ENCODE peak calls at places on chromosomes 13 and 19, in five cellular contexts. I is kidney epithelial cell, L is cardiac muscle cell, N is fibroblast of lung, T is WTC11. Y is an unnamed sample.

GRCh38 chr19:54023191-54023590 is 31.8 kb downstream of the CACNG6 start:
- DNase-seq in I (no peak), L (no peak), N (no peak), T (no peak), Y (no peak)

GRCh38 chr13:111227405-111227804 is 93.0 kb upstream of the TEX29 start:
- DNase-seq in I (no peak), L (no peak), N (peak), T (no peak), Y (no peak)

GRCh38 chr13:92739306-92739818 is 487.2 kb upstream of the GPC6 start:
- DNase-seq in I (no peak), L (no peak), N (peak), T (no peak), Y (no peak)

GRCh38 chr19:38559428-38560401 is 58.0 kb downstream of the MAP4K1 start:
- DNase-seq in I (peak), L (no peak), N (no peak), T (no peak), Y (peak)

GRCh38 chr19:45767410-45767880 is 1.6 kb downstream of the SIX5 start:
- DNase-seq in I (no peak), L (peak), N (peak), T (peak), Y (no peak)

GRCh38 chr13:20492641-20493040 is 33.0 kb downstream of the CRYL1 start:
- DNase-seq in I (no peak), L (peak), N (peak), T (peak), Y (peak)

GRCh38 chr13:32947886-32948285 is 68.3 kb upstream of the KL start:
- DNase-seq in I (no peak), L (no peak), N (no peak), T (no peak), Y (no peak)

GRCh38 chr19:16067205-16067938 is 8.9 kb upstream of the TPM4 start:
- DNase-seq in I (no peak), L (no peak), N (peak), T (no peak), Y (no peak)

GRCh38 chr13:68076046-68076445 is 845.9 kb upstream of the PCDH9 start:
- DNase-seq in I (no peak), L (no peak), N (no peak), T (no peak), Y (no peak)

GRCh38 chr19:44848036-44848804 is 2.1 kb downstream of the NECTIN2 start:
- DNase-seq in I (peak), L (peak), N (peak), T (peak), Y (peak)

GRCh38 chr19:7516281-7516862 is 469 bp downstream of the ZNF358 start:
- DNase-seq in I (no peak), L (peak), N (no peak), T (no peak), Y (no peak)

GRCh38 chr13:73945871-73946270 is 188.3 kb downstream of the KLF12 start:
- DNase-seq in I (no peak), L (peak), N (no peak), T (no peak), Y (no peak)

GRCh38 chr19:6273701-6274601 is 5.8 kb downstream of the MLLT1 start:
- DNase-seq in I (peak), L (no peak), N (peak), T (no peak), Y (no peak)

GRCh38 chr13:97100821-97101220 is 106.5 kb upstream of the OXGR1 start:
- DNase-seq in I (no peak), L (no peak), N (no peak), T (no peak), Y (no peak)

GRCh38 chr13:97030705-97031452 is 36.6 kb upstream of the OXGR1 start:
- DNase-seq in I (no peak), L (peak), N (peak), T (no peak), Y (peak)

GRCh38 chr19:47322048-47322447 is 9.9 kb upstream of the C5AR2 start:
- DNase-seq in I (no peak), L (no peak), N (no peak), T (no peak), Y (no peak)

GRCh38 chr19:29694669-29695627 is 20.1 kb downstream of the C19orf12 start:
- DNase-seq in I (no peak), L (peak), N (peak), T (peak), Y (peak)

GRCh38 chr13:104641309-104641708 is 1575.1 kb upstream of the SLC10A2 start:
- DNase-seq in I (no peak), L (no peak), N (peak), T (no peak), Y (no peak)

GRCh38 chr13:101205408-101205807 is 210.9 kb downstream of the NALCN start:
- DNase-seq in I (no peak), L (no peak), N (no peak), T (no peak), Y (no peak)

GRCh38 chr13:46812398-46812797 is 15.4 kb upstream of the ESD start:
- DNase-seq in I (no peak), L (no peak), N (no peak), T (no peak), Y (no peak)

GRCh38 chr19:15418112-15418587 is 638 bp downstream of the AKAP8L start:
- DNase-seq in I (no peak), L (no peak), N (peak), T (no peak), Y (no peak)

GRCh38 chr19:21197589-21198295 is 55.9 kb downstream of the ZNF431 start:
- DNase-seq in I (no peak), L (no peak), N (no peak), T (no peak), Y (no peak)

DNA sequence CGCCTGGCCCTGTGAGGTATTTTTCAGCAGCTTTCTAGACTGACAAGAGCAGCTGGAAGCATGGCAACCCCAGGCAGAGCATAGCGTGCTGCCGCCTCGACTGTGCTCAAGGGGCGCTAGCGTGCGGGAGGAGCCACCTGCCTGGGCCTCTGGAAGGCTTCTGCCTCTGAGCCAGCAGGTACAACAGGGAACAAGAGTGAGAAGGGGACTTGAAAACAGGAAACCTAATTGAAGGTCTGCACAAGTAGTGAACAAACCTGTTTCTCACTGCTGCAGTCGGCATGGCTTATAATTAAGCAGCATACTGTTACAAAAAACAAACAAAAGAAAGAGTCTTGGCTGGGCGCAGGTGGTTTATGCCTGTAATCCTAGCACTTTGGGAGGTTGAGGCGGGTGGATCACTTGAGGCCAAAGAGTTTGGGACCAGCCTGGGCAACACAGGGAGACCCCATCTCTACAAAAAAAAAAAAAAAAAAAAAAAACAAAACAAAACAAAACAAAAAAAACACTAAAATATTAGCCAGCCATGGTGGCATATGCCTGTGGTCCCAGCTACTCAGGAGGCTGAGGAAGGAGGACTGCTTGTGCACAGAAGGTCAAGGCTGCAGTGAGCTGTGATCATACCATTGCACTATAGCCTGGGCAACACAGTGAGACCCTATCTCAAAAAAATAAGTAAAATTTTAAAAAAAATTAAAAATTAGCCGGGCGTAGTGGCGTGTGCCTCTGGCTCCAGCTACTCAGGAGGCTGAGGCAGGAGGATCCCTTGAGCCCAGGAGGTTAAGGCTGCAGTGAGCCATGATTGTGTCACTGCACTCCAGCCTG is 12.6 kb upstream of the GARRE1 start:
- DNase-seq in I (no peak), L (peak), N (no peak), T (peak), Y (no peak)
- TF ChIP-seq CTCF in I (peak), L (peak), N (no peak), T (peak), Y (peak)

DNA sequence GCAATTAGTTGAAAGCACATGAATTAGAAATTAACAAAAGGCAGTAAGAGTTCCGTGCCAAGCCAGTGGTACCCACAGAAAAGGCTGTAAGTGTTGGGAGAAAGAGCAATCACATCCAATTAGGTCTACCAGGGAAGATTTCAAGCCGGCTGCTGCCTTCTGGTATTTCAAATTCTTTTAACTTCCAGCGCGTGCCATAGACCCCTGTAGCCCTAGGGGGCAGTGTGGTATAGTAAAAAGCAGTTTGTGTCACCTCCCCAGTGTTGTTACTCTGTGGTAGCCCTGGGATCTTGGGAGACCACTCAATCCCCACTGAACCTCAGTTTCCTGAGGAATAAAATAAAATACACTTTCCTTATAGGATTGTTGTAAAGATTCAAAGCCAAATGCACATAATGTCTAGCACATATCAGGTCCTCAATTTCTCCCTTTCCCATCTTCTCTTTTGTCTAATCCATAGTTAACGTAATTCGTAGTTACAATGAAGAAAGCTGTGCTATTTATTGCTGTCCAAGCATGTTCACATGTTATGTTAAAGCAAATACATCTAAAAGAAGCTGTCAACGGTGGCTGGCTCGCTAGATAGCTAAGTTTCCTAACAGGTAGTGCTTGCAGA is 230.2 kb downstream of the TDRD3 start:
- DNase-seq in I (no peak), L (peak), N (peak), T (peak), Y (peak)
- TF ChIP-seq CTCF in I (peak), L (peak), N (peak), T (peak), Y (peak)

GRCh38 chr13:94196426-94196825 is 283.1 kb downstream of the DCT start:
- DNase-seq in I (no peak), L (peak), N (peak), T (no peak), Y (no peak)

GRCh38 chr13:94195715-94196114 is 283.8 kb downstream of the DCT start:
- DNase-seq in I (peak), L (peak), N (peak), T (no peak), Y (no peak)

GRCh38 chr13:94188173-94188869 is 291.2 kb downstream of the DCT start:
- DNase-seq in I (no peak), L (no peak), N (no peak), T (no peak), Y (no peak)

GRCh38 chr13:94192576-94192975 is 286.9 kb downstream of the DCT start:
- DNase-seq in I (no peak), L (peak), N (peak), T (peak), Y (no peak)
- TF ChIP-seq CTCF in I (peak), L (peak), N (peak), T (peak), Y (peak)

GRCh38 chr19:12801466-12802266 is at the start of the genes PRDX2 and THSD8:
- DNase-seq in I (no peak), L (peak), N (peak), T (peak), Y (peak)

GRCh38 chr19:12800873-12801465 is 631 bp downstream of the PRDX2 start:
- DNase-seq in I (no peak), L (peak), N (no peak), T (peak), Y (no peak)

GRCh38 chr19:12802267-12803106 is 618 bp downstream of the THSD8 start:
- DNase-seq in I (no peak), L (no peak), N (no peak), T (no peak), Y (no peak)

GRCh38 chr19:12804051-12804450 is 2.2 kb downstream of the THSD8 start:
- DNase-seq in I (no peak), L (no peak), N (no peak), T (no peak), Y (no peak)

DNA sequence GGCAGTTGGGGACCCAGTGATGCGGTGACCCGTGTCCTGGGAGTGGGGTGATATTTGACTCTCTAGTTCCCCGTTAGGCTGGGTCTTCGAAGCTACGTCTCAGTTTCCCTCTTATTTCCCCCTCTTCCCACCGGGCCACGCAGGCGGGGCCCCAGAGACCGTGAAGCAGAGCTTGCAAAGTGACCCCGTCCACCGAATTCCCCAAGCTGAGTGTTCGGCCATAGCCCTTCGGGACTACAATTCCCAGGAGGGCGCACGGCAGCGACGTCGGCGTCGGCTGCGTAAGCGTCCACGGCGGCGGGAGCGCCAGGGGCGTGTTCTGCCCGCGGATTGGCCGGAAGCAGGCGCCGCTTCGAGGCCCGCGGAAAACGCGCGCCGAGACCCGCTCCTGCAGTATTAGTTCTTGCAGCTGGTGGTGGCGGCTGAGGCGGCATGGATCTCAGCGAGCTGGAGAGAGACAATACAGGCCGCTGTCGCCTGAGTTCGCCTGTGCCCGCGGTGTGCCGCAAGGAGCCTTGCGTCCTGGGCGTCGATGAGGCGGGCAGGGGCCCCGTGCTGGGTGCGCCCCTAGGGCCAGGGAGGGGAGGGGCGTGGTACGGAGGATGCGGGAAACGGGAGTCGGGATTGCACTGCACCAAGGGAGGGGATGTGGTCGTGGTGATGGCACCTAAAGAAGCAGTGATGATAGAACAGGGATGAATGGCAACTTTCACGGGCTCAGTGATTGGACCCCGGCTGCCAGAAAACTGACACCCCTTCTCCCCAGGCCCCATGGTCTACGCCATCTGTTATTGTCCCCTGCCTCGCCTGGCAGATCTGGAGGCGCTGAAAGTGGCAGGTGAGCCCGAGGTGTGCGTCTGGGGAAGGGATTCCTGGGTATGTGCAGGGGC is at the start of gene RNASEH2A:
- DNase-seq in I (peak), L (peak), N (peak), T (peak), Y (peak)
- TF ChIP-seq CTCF in I (no peak), L (no peak), N (no peak), T (no peak), Y (no peak)

DNA sequence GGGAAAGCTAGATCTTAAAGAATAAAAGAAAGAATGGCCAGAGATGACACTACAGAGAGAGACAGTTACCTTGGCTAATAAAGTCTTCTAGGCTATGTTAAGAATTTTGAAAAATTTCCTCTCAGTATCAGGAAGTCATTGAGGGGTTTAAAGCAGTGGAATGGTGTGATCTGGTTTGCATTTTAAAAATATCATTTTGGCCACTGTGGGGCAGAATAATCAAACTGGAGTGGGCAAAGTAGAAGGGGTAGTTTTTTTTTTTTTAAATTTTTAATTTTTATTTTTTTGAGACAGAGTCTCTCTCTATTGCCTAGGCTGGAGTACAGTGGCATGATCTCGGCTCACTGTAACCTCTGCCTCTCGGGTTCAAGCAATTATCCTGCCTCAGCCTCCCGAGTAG is 4.4 kb upstream of the CNMD start:
- DNase-seq in I (no peak), L (no peak), N (no peak), T (no peak), Y (no peak)
- TF ChIP-seq CTCF in I (no peak), L (no peak), N (no peak), T (no peak), Y (no peak)

GRCh38 chr13:113275387-113275786 is 21.7 kb upstream of the LAMP1 start:
- DNase-seq in I (no peak), L (peak), N (peak), T (peak), Y (no peak)
- TF ChIP-seq CTCF in I (peak), L (peak), N (peak), T (peak), Y (peak)

GRCh38 chr19:40235238-40236025 is 8.9 kb upstream of the CCNP start:
- DNase-seq in I (no peak), L (no peak), N (no peak), T (peak), Y (no peak)
- TF ChIP-seq CTCF in I (peak), L (no peak), N (no peak), T (peak), Y (peak)

GRCh38 chr19:42352893-42353259 is 27.4 kb downstream of the MEGF8 start:
- DNase-seq in I (no peak), L (no peak), N (no peak), T (no peak), Y (no peak)

GRCh38 chr19:42353341-42354015 is 28.0 kb downstream of the MEGF8 start:
- DNase-seq in I (no peak), L (no peak), N (no peak), T (no peak), Y (no peak)

GRCh38 chr19:42355896-42356295 is 30.5 kb downstream of the MEGF8 start:
- DNase-seq in I (no peak), L (no peak), N (no peak), T (no peak), Y (no peak)

GRCh38 chr19:42357290-42357689 is 31.9 kb downstream of the MEGF8 start:
- DNase-seq in I (no peak), L (no peak), N (no peak), T (no peak), Y (no peak)

DNA sequence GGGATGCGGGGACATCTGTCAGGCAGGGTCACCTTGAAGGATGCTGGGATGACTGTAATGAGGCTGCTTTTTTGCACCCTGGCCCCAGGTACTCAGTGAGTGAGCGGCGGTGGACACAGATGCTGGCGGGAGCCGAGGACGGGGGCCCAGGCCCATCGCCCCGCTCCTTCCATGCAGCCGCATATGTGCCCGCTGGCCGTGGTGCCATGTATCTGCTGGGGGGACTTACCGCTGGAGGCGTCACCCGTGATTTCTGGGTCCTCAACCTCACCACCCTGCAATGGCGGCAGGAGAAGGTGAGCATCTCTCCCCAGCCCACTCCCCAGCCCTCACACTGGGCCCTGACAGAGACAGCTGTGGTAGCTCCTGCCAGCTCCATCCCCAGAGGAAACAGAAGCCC is 31.3 kb downstream of the MEGF8 start:
- DNase-seq in I (no peak), L (no peak), N (no peak), T (no peak), Y (no peak)
- TF ChIP-seq CTCF in I (no peak), L (no peak), N (no peak), T (no peak), Y (no peak)